ENCODE peak calls at places on chromosomes 7 and 10, in nine cellular contexts. One of them, this sample, is unnamed.

GRCh38 chr7:111650456-111650999 is 88.2 kb upstream of the IMMP2L start:
- DNase-seq in prostate gland: no peak
- DNase-seq in HL-60: no peak
- DNase-seq in transverse colon: no peak
- DNase-seq in GM23338: no peak
- DNase-seq in endothelial cell of umbilical vein: peak
- DNase-seq in Panc1: peak
- DNase-seq in spleen: no peak
- DNase-seq in HCT116: no peak
- DNase-seq in this sample: no peak

GRCh38 chr10:46020344-46020656 is 10.1 kb downstream of the NCOA4 start:
- DNase-seq in Panc1: no peak
- DNase-seq in GM23338: no peak
- DNase-seq in spleen: no peak
- DNase-seq in transverse colon: no peak
- DNase-seq in HL-60: no peak
- DNase-seq in HCT116: no peak
- DNase-seq in prostate gland: no peak
- DNase-seq in endothelial cell of umbilical vein: no peak
- DNase-seq in this sample: no peak

GRCh38 chr10:112131996-112132395 is 51.6 kb downstream of the GPAM start:
- DNase-seq in endothelial cell of umbilical vein: no peak
- DNase-seq in GM23338: no peak
- DNase-seq in Panc1: no peak
- DNase-seq in transverse colon: no peak
- DNase-seq in prostate gland: no peak
- DNase-seq in HCT116: no peak
- DNase-seq in spleen: no peak
- DNase-seq in HL-60: no peak
- DNase-seq in this sample: no peak

GRCh38 chr10:58573144-58573543 is 60.5 kb downstream of the BICC1 start:
- DNase-seq in endothelial cell of umbilical vein: no peak
- DNase-seq in prostate gland: no peak
- DNase-seq in spleen: no peak
- DNase-seq in transverse colon: no peak
- DNase-seq in Panc1: no peak
- DNase-seq in HL-60: no peak
- DNase-seq in HCT116: no peak
- DNase-seq in GM23338: no peak
- DNase-seq in this sample: no peak

GRCh38 chr10:68516766-68517165 is 10.6 kb downstream of the SLC25A16 start:
- DNase-seq in endothelial cell of umbilical vein: no peak
- DNase-seq in HL-60: no peak
- DNase-seq in GM23338: no peak
- DNase-seq in Panc1: no peak
- DNase-seq in transverse colon: no peak
- DNase-seq in spleen: no peak
- DNase-seq in HCT116: no peak
- DNase-seq in prostate gland: no peak
- DNase-seq in this sample: no peak

GRCh38 chr7:142356166-142356565 is 98.3 kb upstream of the PRSS58 start:
- DNase-seq in transverse colon: no peak
- DNase-seq in prostate gland: no peak
- DNase-seq in HCT116: no peak
- DNase-seq in GM23338: no peak
- DNase-seq in endothelial cell of umbilical vein: no peak
- DNase-seq in spleen: no peak
- DNase-seq in HL-60: no peak
- DNase-seq in Panc1: no peak
- DNase-seq in this sample: no peak

GRCh38 chr7:139065323-139065722 is 29.5 kb upstream of the ZC3HAV1L start:
- DNase-seq in HCT116: no peak
- DNase-seq in spleen: no peak
- DNase-seq in HL-60: no peak
- DNase-seq in prostate gland: no peak
- DNase-seq in Panc1: no peak
- DNase-seq in transverse colon: no peak
- DNase-seq in GM23338: no peak
- DNase-seq in endothelial cell of umbilical vein: no peak
- DNase-seq in this sample: no peak

GRCh38 chr10:129888784-129889616 is 75.1 kb downstream of the EBF3 start:
- DNase-seq in Panc1: no peak
- DNase-seq in spleen: no peak
- DNase-seq in transverse colon: no peak
- DNase-seq in endothelial cell of umbilical vein: peak
- DNase-seq in HCT116: no peak
- DNase-seq in prostate gland: no peak
- DNase-seq in HL-60: no peak
- DNase-seq in GM23338: peak
- DNase-seq in this sample: no peak

GRCh38 chr10:11017575-11018425 is at the start of gene CELF2:
- DNase-seq in HCT116: no peak
- DNase-seq in transverse colon: peak
- DNase-seq in HL-60: no peak
- DNase-seq in spleen: peak
- DNase-seq in prostate gland: peak
- DNase-seq in endothelial cell of umbilical vein: peak
- DNase-seq in GM23338: peak
- DNase-seq in Panc1: no peak
- DNase-seq in this sample: no peak

GRCh38 chr10:101311440-101312067 is 42.4 kb upstream of the BTRC start:
- DNase-seq in endothelial cell of umbilical vein: no peak
- DNase-seq in GM23338: no peak
- DNase-seq in transverse colon: no peak
- DNase-seq in prostate gland: no peak
- DNase-seq in spleen: peak
- DNase-seq in HCT116: no peak
- DNase-seq in HL-60: no peak
- DNase-seq in Panc1: no peak
- DNase-seq in this sample: no peak

GRCh38 chr7:70082026-70082655 is 483.9 kb downstream of the AUTS2 start:
- DNase-seq in prostate gland: no peak
- DNase-seq in endothelial cell of umbilical vein: no peak
- DNase-seq in Panc1: no peak
- DNase-seq in spleen: no peak
- DNase-seq in HL-60: no peak
- DNase-seq in GM23338: no peak
- DNase-seq in transverse colon: no peak
- DNase-seq in HCT116: no peak
- DNase-seq in this sample: no peak

GRCh38 chr7:100157334-100158228 is 942 bp downstream of the TRAPPC14 start:
- DNase-seq in GM23338: peak
- DNase-seq in HCT116: no peak
- DNase-seq in HL-60: peak
- DNase-seq in endothelial cell of umbilical vein: peak
- DNase-seq in spleen: peak
- DNase-seq in transverse colon: peak
- DNase-seq in prostate gland: no peak
- DNase-seq in Panc1: no peak
- DNase-seq in this sample: no peak
- TF ChIP-seq POLR2AphosphoS5 in GM23338: no peak
- TF ChIP-seq POLR2AphosphoS5 in HCT116: no peak
- TF ChIP-seq POLR2AphosphoS5 in HL-60: no peak
- TF ChIP-seq POLR2AphosphoS5 in endothelial cell of umbilical vein: peak
- TF ChIP-seq POLR2AphosphoS5 in spleen: no peak
- TF ChIP-seq POLR2AphosphoS5 in transverse colon: no peak
- TF ChIP-seq POLR2AphosphoS5 in prostate gland: no peak
- TF ChIP-seq POLR2AphosphoS5 in Panc1: peak
- TF ChIP-seq POLR2AphosphoS5 in this sample: no peak

GRCh38 chr7:151506901-151507382 is 12.8 kb downstream of the RHEB start:
- DNase-seq in prostate gland: peak
- DNase-seq in transverse colon: no peak
- DNase-seq in Panc1: no peak
- DNase-seq in HL-60: no peak
- DNase-seq in HCT116: no peak
- DNase-seq in spleen: no peak
- DNase-seq in endothelial cell of umbilical vein: peak
- DNase-seq in GM23338: no peak
- DNase-seq in this sample: no peak

GRCh38 chr7:151505433-151505832 is 14.3 kb downstream of the RHEB start:
- DNase-seq in prostate gland: no peak
- DNase-seq in HCT116: no peak
- DNase-seq in Panc1: no peak
- DNase-seq in GM23338: no peak
- DNase-seq in spleen: no peak
- DNase-seq in HL-60: no peak
- DNase-seq in endothelial cell of umbilical vein: no peak
- DNase-seq in transverse colon: no peak
- DNase-seq in this sample: no peak

GRCh38 chr7:151505836-151506468 is 13.7 kb downstream of the RHEB start:
- DNase-seq in GM23338: no peak
- DNase-seq in HCT116: no peak
- DNase-seq in prostate gland: no peak
- DNase-seq in transverse colon: no peak
- DNase-seq in endothelial cell of umbilical vein: no peak
- DNase-seq in Panc1: no peak
- DNase-seq in HL-60: no peak
- DNase-seq in spleen: no peak
- DNase-seq in this sample: no peak

GRCh38 chr7:151509670-151510333 is 9.9 kb downstream of the RHEB start:
- DNase-seq in transverse colon: no peak
- DNase-seq in HCT116: no peak
- DNase-seq in Panc1: no peak
- DNase-seq in prostate gland: no peak
- DNase-seq in HL-60: no peak
- DNase-seq in endothelial cell of umbilical vein: no peak
- DNase-seq in spleen: no peak
- DNase-seq in GM23338: no peak
- DNase-seq in this sample: no peak

DNA sequence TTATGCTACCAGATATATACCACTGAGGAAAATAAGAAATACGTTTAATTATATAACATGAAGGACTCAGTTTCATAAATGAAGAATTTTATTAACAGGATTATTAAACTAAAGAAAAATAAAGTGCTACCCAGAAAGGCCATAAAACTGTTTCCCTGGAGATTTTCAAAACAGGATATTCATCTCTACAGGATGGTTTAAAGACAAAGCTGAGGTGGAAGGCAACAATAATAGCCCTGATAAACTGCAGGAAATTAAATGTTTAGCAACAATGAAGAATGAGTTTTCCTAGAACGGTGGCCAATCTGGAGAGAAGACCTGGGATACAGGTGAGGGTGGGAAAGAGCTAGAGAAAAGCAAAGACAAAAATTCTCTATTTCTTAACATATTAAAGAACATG is 11.9 kb downstream of the RHEB start:
- DNase-seq in prostate gland: no peak
- DNase-seq in transverse colon: no peak
- DNase-seq in HL-60: no peak
- DNase-seq in Panc1: no peak
- DNase-seq in endothelial cell of umbilical vein: peak
- DNase-seq in spleen: no peak
- DNase-seq in HCT116: no peak
- DNase-seq in GM23338: no peak
- DNase-seq in this sample: no peak
- TF ChIP-seq POLR2AphosphoS5 in prostate gland: no peak
- TF ChIP-seq POLR2AphosphoS5 in transverse colon: no peak
- TF ChIP-seq POLR2AphosphoS5 in HL-60: no peak
- TF ChIP-seq POLR2AphosphoS5 in Panc1: no peak
- TF ChIP-seq POLR2AphosphoS5 in endothelial cell of umbilical vein: no peak
- TF ChIP-seq POLR2AphosphoS5 in spleen: no peak
- TF ChIP-seq POLR2AphosphoS5 in HCT116: no peak
- TF ChIP-seq POLR2AphosphoS5 in GM23338: no peak
- TF ChIP-seq POLR2AphosphoS5 in this sample: no peak

GRCh38 chr10:71076473-71077142 is 135.8 kb upstream of the UNC5B start:
- DNase-seq in HL-60: no peak
- DNase-seq in Panc1: no peak
- DNase-seq in HCT116: no peak
- DNase-seq in prostate gland: no peak
- DNase-seq in GM23338: no peak
- DNase-seq in transverse colon: peak
- DNase-seq in spleen: peak
- DNase-seq in endothelial cell of umbilical vein: no peak
- DNase-seq in this sample: no peak
- TF ChIP-seq POLR2AphosphoS5 in HL-60: no peak
- TF ChIP-seq POLR2AphosphoS5 in Panc1: no peak
- TF ChIP-seq POLR2AphosphoS5 in HCT116: no peak
- TF ChIP-seq POLR2AphosphoS5 in prostate gland: no peak
- TF ChIP-seq POLR2AphosphoS5 in GM23338: no peak
- TF ChIP-seq POLR2AphosphoS5 in transverse colon: no peak
- TF ChIP-seq POLR2AphosphoS5 in spleen: no peak
- TF ChIP-seq POLR2AphosphoS5 in endothelial cell of umbilical vein: no peak
- TF ChIP-seq POLR2AphosphoS5 in this sample: no peak

GRCh38 chr10:132489053-132489703 is 48.4 kb upstream of the INPP5A start:
- DNase-seq in spleen: peak
- DNase-seq in HL-60: no peak
- DNase-seq in Panc1: no peak
- DNase-seq in endothelial cell of umbilical vein: no peak
- DNase-seq in prostate gland: no peak
- DNase-seq in GM23338: no peak
- DNase-seq in transverse colon: no peak
- DNase-seq in HCT116: no peak
- DNase-seq in this sample: peak
- TF ChIP-seq POLR2AphosphoS5 in spleen: no peak
- TF ChIP-seq POLR2AphosphoS5 in HL-60: no peak
- TF ChIP-seq POLR2AphosphoS5 in Panc1: no peak
- TF ChIP-seq POLR2AphosphoS5 in endothelial cell of umbilical vein: no peak
- TF ChIP-seq POLR2AphosphoS5 in prostate gland: no peak
- TF ChIP-seq POLR2AphosphoS5 in GM23338: no peak
- TF ChIP-seq POLR2AphosphoS5 in transverse colon: no peak
- TF ChIP-seq POLR2AphosphoS5 in HCT116: no peak
- TF ChIP-seq POLR2AphosphoS5 in this sample: no peak

GRCh38 chr7:33711231-33712019 is 193.9 kb upstream of the BMPER start:
- DNase-seq in Panc1: no peak
- DNase-seq in HCT116: no peak
- DNase-seq in HL-60: no peak
- DNase-seq in transverse colon: no peak
- DNase-seq in GM23338: peak
- DNase-seq in endothelial cell of umbilical vein: peak
- DNase-seq in spleen: no peak
- DNase-seq in prostate gland: no peak
- DNase-seq in this sample: no peak
- TF ChIP-seq POLR2AphosphoS5 in Panc1: no peak
- TF ChIP-seq POLR2AphosphoS5 in HCT116: no peak
- TF ChIP-seq POLR2AphosphoS5 in HL-60: no peak
- TF ChIP-seq POLR2AphosphoS5 in transverse colon: no peak
- TF ChIP-seq POLR2AphosphoS5 in GM23338: no peak
- TF ChIP-seq POLR2AphosphoS5 in endothelial cell of umbilical vein: no peak
- TF ChIP-seq POLR2AphosphoS5 in spleen: no peak
- TF ChIP-seq POLR2AphosphoS5 in prostate gland: no peak
- TF ChIP-seq POLR2AphosphoS5 in this sample: no peak